ENCODE peak calls at places on chromosome 12, in six cellular contexts. One of them, this sample, is unnamed.

GRCh38 chr12:88834226-88834625 is 254.0 kb upstream of the KITLG start:
- DNase-seq in foreskin melanocyte: no peak
- DNase-seq in ACHN: no peak
- DNase-seq in amniotic stem cell: no peak
- DNase-seq in WERI-Rb-1: no peak
- DNase-seq in GM12865: no peak
- DNase-seq in this sample: no peak

GRCh38 chr12:94874986-94875312 is 128.5 kb downstream of the NDUFA12 start:
- DNase-seq in GM12865: no peak
- DNase-seq in foreskin melanocyte: no peak
- DNase-seq in amniotic stem cell: no peak
- DNase-seq in WERI-Rb-1: no peak
- DNase-seq in ACHN: peak; percentile 19
- DNase-seq in this sample: no peak

GRCh38 chr12:1611775-1612174 is 17.3 kb upstream of the WNT5B start:
- DNase-seq in GM12865: no peak
- DNase-seq in ACHN: no peak
- DNase-seq in WERI-Rb-1: no peak
- DNase-seq in foreskin melanocyte: no peak
- DNase-seq in amniotic stem cell: peak; percentile 69
- DNase-seq in this sample: no peak

GRCh38 chr12:51904951-51905471 is 2.3 kb upstream of the ACVRL1 start:
- DNase-seq in WERI-Rb-1: no peak
- DNase-seq in foreskin melanocyte: no peak
- DNase-seq in GM12865: no peak
- DNase-seq in amniotic stem cell: no peak
- DNase-seq in ACHN: no peak
- DNase-seq in this sample: no peak

GRCh38 chr12:93333054-93333453 is 44.7 kb upstream of the NUDT4 start:
- DNase-seq in WERI-Rb-1: no peak
- DNase-seq in ACHN: no peak
- DNase-seq in GM12865: no peak
- DNase-seq in amniotic stem cell: no peak
- DNase-seq in foreskin melanocyte: no peak
- DNase-seq in this sample: no peak

GRCh38 chr12:25784669-25785068 is 173.8 kb upstream of the RASSF8 start:
- DNase-seq in foreskin melanocyte: no peak
- DNase-seq in amniotic stem cell: no peak
- DNase-seq in ACHN: no peak
- DNase-seq in GM12865: no peak
- DNase-seq in WERI-Rb-1: no peak
- DNase-seq in this sample: no peak

GRCh38 chr12:54378791-54379400 is 5.6 kb downstream of the ZNF385A start:
- DNase-seq in foreskin melanocyte: peak; percentile 40
- DNase-seq in ACHN: peak; percentile 75
- DNase-seq in GM12865: no peak
- DNase-seq in amniotic stem cell: no peak
- DNase-seq in WERI-Rb-1: peak; percentile 57
- DNase-seq in this sample: peak; percentile 38

GRCh38 chr12:49698619-49699545 is 8.3 kb downstream of the FMNL3 start:
- DNase-seq in foreskin melanocyte: no peak
- DNase-seq in WERI-Rb-1: no peak
- DNase-seq in ACHN: peak; percentile 79
- DNase-seq in amniotic stem cell: no peak
- DNase-seq in GM12865: peak; percentile 93
- DNase-seq in this sample: peak; percentile 90

GRCh38 chr12:85794551-85794950 is 41.7 kb downstream of the RASSF9 start:
- DNase-seq in foreskin melanocyte: no peak
- DNase-seq in GM12865: no peak
- DNase-seq in ACHN: no peak
- DNase-seq in WERI-Rb-1: no peak
- DNase-seq in amniotic stem cell: no peak
- DNase-seq in this sample: no peak

GRCh38 chr12:99558113-99558512 is 89.4 kb upstream of the GARIN6 start:
- DNase-seq in WERI-Rb-1: no peak
- DNase-seq in ACHN: no peak
- DNase-seq in foreskin melanocyte: no peak
- DNase-seq in GM12865: no peak
- DNase-seq in amniotic stem cell: no peak
- DNase-seq in this sample: no peak

GRCh38 chr12:51951843-51952722 is 584 bp downstream of the ACVR1B start:
- DNase-seq in ACHN: peak; percentile 17
- DNase-seq in foreskin melanocyte: no peak
- DNase-seq in amniotic stem cell: no peak
- DNase-seq in WERI-Rb-1: peak; percentile 35
- DNase-seq in GM12865: no peak
- DNase-seq in this sample: peak; percentile 41

GRCh38 chr12:83573676-83574075 is 887.0 kb downstream of the TMTC2 start:
- DNase-seq in amniotic stem cell: no peak
- DNase-seq in foreskin melanocyte: peak; percentile 2
- DNase-seq in GM12865: no peak
- DNase-seq in ACHN: peak; percentile 50
- DNase-seq in WERI-Rb-1: no peak
- DNase-seq in this sample: no peak

GRCh38 chr12:34297126-34297789 is 275.0 kb downstream of the ALG10 start:
- DNase-seq in GM12865: no peak
- DNase-seq in ACHN: no peak
- DNase-seq in amniotic stem cell: no peak
- DNase-seq in WERI-Rb-1: no peak
- DNase-seq in foreskin melanocyte: no peak
- DNase-seq in this sample: no peak

GRCh38 chr12:46212108-46212982 is 56.5 kb downstream of the SLC38A1 start:
- DNase-seq in foreskin melanocyte: no peak
- DNase-seq in ACHN: no peak
- DNase-seq in WERI-Rb-1: no peak
- DNase-seq in GM12865: no peak
- DNase-seq in amniotic stem cell: no peak
- DNase-seq in this sample: no peak

GRCh38 chr12:41052441-41052840 is 135.7 kb upstream of the PDZRN4 start:
- DNase-seq in GM12865: no peak
- DNase-seq in ACHN: no peak
- DNase-seq in foreskin melanocyte: no peak
- DNase-seq in WERI-Rb-1: no peak
- DNase-seq in amniotic stem cell: no peak
- DNase-seq in this sample: no peak

GRCh38 chr12:120474092-120474960 is 4.8 kb upstream of the SRSF9 start:
- DNase-seq in amniotic stem cell: peak; percentile 66
- DNase-seq in GM12865: no peak
- DNase-seq in foreskin melanocyte: no peak
- DNase-seq in WERI-Rb-1: no peak
- DNase-seq in ACHN: peak; percentile 84
- DNase-seq in this sample: no peak

GRCh38 chr12:21130998-21131397 is at the start of gene SLCO1B1:
- DNase-seq in WERI-Rb-1: no peak
- DNase-seq in ACHN: no peak
- DNase-seq in foreskin melanocyte: no peak
- DNase-seq in amniotic stem cell: no peak
- DNase-seq in GM12865: no peak
- DNase-seq in this sample: no peak

GRCh38 chr12:89765959-89766824 is 57.6 kb upstream of the ATP2B1 start:
- DNase-seq in ACHN: no peak
- DNase-seq in GM12865: peak; percentile 58
- DNase-seq in foreskin melanocyte: no peak
- DNase-seq in amniotic stem cell: no peak
- DNase-seq in WERI-Rb-1: no peak
- DNase-seq in this sample: no peak

GRCh38 chr12:70581199-70581598 is 56.0 kb downstream of the PTPRB start:
- DNase-seq in amniotic stem cell: no peak
- DNase-seq in GM12865: peak; percentile 3
- DNase-seq in ACHN: no peak
- DNase-seq in foreskin melanocyte: no peak
- DNase-seq in WERI-Rb-1: no peak
- DNase-seq in this sample: no peak

GRCh38 chr12:122951406-122951805 is 14.9 kb downstream of the ABCB9 start:
- DNase-seq in amniotic stem cell: no peak
- DNase-seq in ACHN: peak; percentile 84
- DNase-seq in foreskin melanocyte: no peak
- DNase-seq in WERI-Rb-1: no peak
- DNase-seq in GM12865: peak; percentile 43
- DNase-seq in this sample: no peak

GRCh38 chr12:34601689-34602088 is 579.4 kb downstream of the ALG10 start:
- DNase-seq in foreskin melanocyte: no peak
- DNase-seq in ACHN: no peak
- DNase-seq in amniotic stem cell: no peak
- DNase-seq in GM12865: no peak
- DNase-seq in WERI-Rb-1: no peak
- DNase-seq in this sample: no peak

GRCh38 chr12:122206976-122207375 is 3.5 kb downstream of the B3GNT4 start:
- DNase-seq in foreskin melanocyte: no peak
- DNase-seq in WERI-Rb-1: no peak
- DNase-seq in GM12865: no peak
- DNase-seq in amniotic stem cell: no peak
- DNase-seq in ACHN: no peak
- DNase-seq in this sample: no peak

GRCh38 chr12:54368709-54369596 is 4.7 kb upstream of the GPR84 start:
- DNase-seq in GM12865: peak; percentile 90
- DNase-seq in ACHN: peak; percentile 93
- DNase-seq in WERI-Rb-1: peak; percentile 94
- DNase-seq in foreskin melanocyte: peak; percentile 89
- DNase-seq in amniotic stem cell: peak; percentile 84
- DNase-seq in this sample: peak; percentile 90

GRCh38 chr12:51819851-51820720 is 28.4 kb downstream of the FIGNL2 start:
- DNase-seq in amniotic stem cell: no peak
- DNase-seq in ACHN: no peak
- DNase-seq in GM12865: peak; percentile 4
- DNase-seq in foreskin melanocyte: no peak
- DNase-seq in WERI-Rb-1: no peak
- DNase-seq in this sample: no peak

GRCh38 chr12:62986844-62987243 is 51.9 kb upstream of the PPM1H start:
- DNase-seq in ACHN: no peak
- DNase-seq in amniotic stem cell: no peak
- DNase-seq in foreskin melanocyte: no peak
- DNase-seq in GM12865: no peak
- DNase-seq in WERI-Rb-1: no peak
- DNase-seq in this sample: no peak

GRCh38 chr12:85835810-85836715 is at the start of gene RASSF9:
- DNase-seq in GM12865: peak; percentile 2
- DNase-seq in WERI-Rb-1: no peak
- DNase-seq in ACHN: peak; percentile 51
- DNase-seq in foreskin melanocyte: no peak
- DNase-seq in amniotic stem cell: no peak
- DNase-seq in this sample: no peak

GRCh38 chr12:14272954-14273910 is 92.2 kb upstream of the ATF7IP start:
- DNase-seq in GM12865: peak; percentile 59
- DNase-seq in foreskin melanocyte: no peak
- DNase-seq in WERI-Rb-1: peak; percentile 16
- DNase-seq in ACHN: no peak
- DNase-seq in amniotic stem cell: no peak
- DNase-seq in this sample: no peak